ENCODE peak calls at places on chromosomes 3 and 15, in five cellular contexts. K is GF-D8; T is activated T-cell treated with anti-CD3 and anti-CD28 coated beads for 48 hours; E is caudate nucleus; H is activated CD4-positive, alpha-beta T cell treated with anti-CD3 and anti-CD28 coated beads, Interleukin-2, amount 50 U/mL, for 48 hours. R is an unnamed sample.
A peak's percentile ranks its signal among the peaks of the same experiment; 100 is the strongest.

GRCh38 chr3:48543271-48543866 is 13.2 kb downstream of the PFKFB4 start:
- DNase-seq in K (peak; percentile 65), T (no peak), E (no peak), H (no peak), R (peak; percentile 12)

GRCh38 chr15:90413411-90414379 is 25.7 kb downstream of the IQGAP1 start:
- DNase-seq in K (no peak), T (no peak), E (no peak), H (no peak), R (peak; percentile 43)

GRCh38 chr3:164851905-164852304 is 226.4 kb downstream of the SI start:
- DNase-seq in K (no peak), T (no peak), E (no peak), H (no peak), R (no peak)

GRCh38 chr15:70523192-70523591 is 240.2 kb downstream of the UACA start:
- DNase-seq in K (no peak), T (no peak), E (no peak), H (no peak), R (no peak)

GRCh38 chr15:41961014-41961518 is 11.3 kb downstream of the EHD4 start:
- DNase-seq in K (no peak), T (no peak), E (no peak), H (no peak), R (peak; percentile 71)

GRCh38 chr3:60557122-60557521 is 694.1 kb downstream of the FHIT start:
- DNase-seq in K (no peak), T (no peak), E (no peak), H (no peak), R (no peak)

GRCh38 chr3:9808345-9809037 is 1.6 kb upstream of the TTLL3 start:
- DNase-seq in K (peak; percentile 28), T (peak; percentile 43), E (no peak), H (peak; percentile 43), R (peak; percentile 62)

GRCh38 chr3:4043867-4044575 is 244.8 kb downstream of the LRRN1 start:
- DNase-seq in K (no peak), T (no peak), E (no peak), H (no peak), R (peak; percentile 51)

GRCh38 chr3:163490119-163490518 is 1588.2 kb downstream of the SI start:
- DNase-seq in K (no peak), T (peak; percentile 8), E (no peak), H (peak; percentile 15), R (peak; percentile 20)

GRCh38 chr3:149174901-149175300 is 45.5 kb downstream of the HPS3 start:
- DNase-seq in K (no peak), T (no peak), E (no peak), H (no peak), R (peak; percentile 97)

GRCh38 chr15:35514759-35515158 is 31.2 kb downstream of the DPH6 start:
- DNase-seq in K (no peak), T (no peak), E (no peak), H (no peak), R (no peak)

GRCh38 chr3:73637042-73637441 is 12.3 kb upstream of the PDZRN3 start:
- DNase-seq in K (no peak), T (no peak), E (no peak), H (no peak), R (no peak)

GRCh38 chr3:64832098-64832497 is 144.3 kb upstream of the ADAMTS9 start:
- DNase-seq in K (no peak), T (no peak), E (peak; percentile 8), H (no peak), R (peak; percentile 57)

GRCh38 chr3:31979006-31979697 is 1.9 kb downstream of the OSBPL10 start:
- DNase-seq in K (no peak), T (no peak), E (no peak), H (no peak), R (peak; percentile 27)

GRCh38 chr3:8607285-8608040 is 37.1 kb downstream of the SSUH2 start:
- DNase-seq in K (no peak), T (no peak), E (no peak), H (no peak), R (peak; percentile 68)

GRCh38 chr3:117019082-117019713 is 309.6 kb downstream of the TUSC7 start:
- DNase-seq in K (peak; percentile 21), T (peak; percentile 1), E (peak; percentile 15), H (peak; percentile 2), R (peak; percentile 41)

GRCh38 chr3:115627180-115628074 is 4.1 kb downstream of the GAP43 start:
- DNase-seq in K (no peak), T (no peak), E (no peak), H (no peak), R (no peak)

GRCh38 chr15:99103279-99103678 is 1.6 kb upstream of the SYNM start:
- DNase-seq in K (no peak), T (no peak), E (no peak), H (no peak), R (no peak)

GRCh38 chr3:63967675-63968611 is 55.4 kb downstream of the PSMD6 start:
- DNase-seq in K (peak; percentile 95), T (no peak), E (no peak), H (no peak), R (peak; percentile 86)

GRCh38 chr3:14235896-14236295 is 57.3 kb downstream of the LSM3 start:
- DNase-seq in K (no peak), T (no peak), E (no peak), H (no peak), R (no peak)

GRCh38 chr3:161171113-161171512 is 50.0 kb upstream of the NMD3 start:
- DNase-seq in K (no peak), T (no peak), E (no peak), H (no peak), R (peak; percentile 81)

GRCh38 chr3:131688370-131688769 is 185.6 kb upstream of the MRPL3 start:
- DNase-seq in K (no peak), T (no peak), E (no peak), H (no peak), R (no peak)

GRCh38 chr3:70947584-70947983 is 635.1 kb upstream of the MDFIC2 start:
- DNase-seq in K (no peak), T (no peak), E (no peak), H (no peak), R (no peak)

GRCh38 chr15:57019496-57020160 is 101.2 kb downstream of the TCF12 start:
- DNase-seq in K (no peak), T (no peak), E (no peak), H (no peak), R (peak; percentile 30)

GRCh38 chr3:188421836-188422540 is 268.0 kb downstream of the LPP start:
- DNase-seq in K (no peak), T (no peak), E (no peak), H (no peak), R (no peak)

GRCh38 chr3:161163297-161163696 is 57.8 kb upstream of the NMD3 start:
- DNase-seq in K (peak; percentile 16), T (no peak), E (no peak), H (no peak), R (peak; percentile 98)

GRCh38 chr15:68618339-68619302 is 39.8 kb downstream of the CORO2B start:
- DNase-seq in K (no peak), T (no peak), E (no peak), H (no peak), R (no peak)